ENCODE peak calls at places on chromosomes 13 and 19, in four cellular contexts. O is cardiac fibroblast, Z is brain microvascular endothelial cell, H is Kasumi-1. J is an unnamed sample.

GRCh38 chr19:39223703-39224279 is 19.7 kb upstream of the SYCN start:
- DNase-seq in O (peak), Z (peak), H (peak), J (peak)

GRCh38 chr13:32645854-32646253 is 59.6 kb downstream of the PDS5B start:
- DNase-seq in O (no peak), Z (no peak), H (no peak), J (no peak)

GRCh38 chr13:80486407-80486806 is 145.5 kb upstream of the SPRY2 start:
- DNase-seq in O (no peak), Z (no peak), H (no peak), J (no peak)

GRCh38 chr19:30222428-30222873 is 149.7 kb upstream of the ZNF536 start:
- DNase-seq in O (no peak), Z (no peak), H (no peak), J (no peak)

GRCh38 chr13:40490086-40490723 is 176.2 kb downstream of the FOXO1 start:
- DNase-seq in O (no peak), Z (no peak), H (no peak), J (no peak)

GRCh38 chr13:111469916-111470506 is 149.6 kb downstream of the TEX29 start:
- DNase-seq in O (no peak), Z (no peak), H (no peak), J (no peak)

GRCh38 chr19:51593138-51593890 is 22.2 kb downstream of the ZNF175 start:
- DNase-seq in O (no peak), Z (no peak), H (no peak), J (no peak)

GRCh38 chr13:25902946-25903345 is 148.9 kb downstream of the SHISA2 start:
- DNase-seq in O (no peak), Z (no peak), H (no peak), J (no peak)

GRCh38 chr13:111033172-111034133 is 81.7 kb upstream of the ARHGEF7 start:
- DNase-seq in O (no peak), Z (no peak), H (no peak), J (no peak)

GRCh38 chr13:83162493-83162892 is 719.8 kb downstream of the SLITRK1 start:
- DNase-seq in O (peak), Z (no peak), H (peak), J (no peak)

GRCh38 chr13:19713186-19713965 is 69.4 kb downstream of the PSPC1 start:
- DNase-seq in O (peak), Z (peak), H (no peak), J (no peak)

GRCh38 chr19:33048806-33049676 is 15.6 kb downstream of the RHPN2 start:
- DNase-seq in O (peak), Z (no peak), H (no peak), J (peak)

GRCh38 chr13:99959538-99960230 is 11.9 kb downstream of the ZIC5 start:
- DNase-seq in O (no peak), Z (no peak), H (no peak), J (no peak)

GRCh38 chr19:49142866-49143335 is 12.3 kb downstream of the HRC start:
- DNase-seq in O (peak), Z (peak), H (no peak), J (peak)

GRCh38 chr13:31908696-31909386 is 122.7 kb upstream of the FRY start:
- DNase-seq in O (no peak), Z (no peak), H (no peak), J (no peak)

GRCh38 chr13:24694907-24695306 is 14.7 kb downstream of the ATP12A start:
- DNase-seq in O (no peak), Z (no peak), H (no peak), J (no peak)